ENCODE peak calls at places on chromosomes 5 and 9, in six cellular contexts. K is aorta, L is mammary epithelial cell, O is transverse colon, X is cardiac muscle cell, N is GM23248. I is an unnamed sample. For H3K4me1, the result is how much of the 10 kb centered on the place peaks cover.

GRCh38 chr5:40486437-40487270 is 193.1 kb upstream of the PTGER4 start:
- DNase-seq in K (no peak), N (no peak), L (peak), O (no peak), X (no peak), I (no peak)

GRCh38 chr9:87548159-87548558 is 50.5 kb downstream of the DAPK1 start:
- DNase-seq in X (no peak), K (no peak), O (no peak), N (no peak), L (no peak), I (no peak)

GRCh38 chr5:23977365-23977764 is 470.0 kb downstream of the PRDM9 start:
- DNase-seq in K (no peak), X (no peak), N (no peak), L (no peak), O (no peak), I (no peak)

GRCh38 chr5:90055831-90056328 is 353.7 kb downstream of the CETN3 start:
- DNase-seq in N (peak), L (peak), K (no peak), X (peak), O (no peak), I (no peak)

GRCh38 chr5:40882291-40882690 is 27.0 kb upstream of the C7 start:
- DNase-seq in O (no peak), K (no peak), X (no peak), L (no peak), N (no peak), I (no peak)

GRCh38 chr9:98801969-98802371 is 5.5 kb upstream of the GALNT12 start:
- DNase-seq in O (no peak), X (no peak), L (peak), N (peak), K (no peak), I (no peak)

GRCh38 chr5:90297045-90297764 is 112.4 kb downstream of the CETN3 start:
- DNase-seq in L (no peak), X (no peak), O (no peak), N (no peak), K (no peak), I (no peak)

GRCh38 chr5:170985486-170985885 is 123.7 kb downstream of the RANBP17 start:
- DNase-seq in O (no peak), L (no peak), N (peak), K (no peak), X (no peak), I (no peak)

GRCh38 chr5:57174128-57174849 is 430 bp downstream of the GPBP1 start:
- DNase-seq in K (no peak), N (peak), L (peak), O (peak), X (peak), I (peak)

GRCh38 chr5:138179277-138179857 is 455 bp downstream of the KIF20A start:
- DNase-seq in L (peak), K (no peak), N (peak), X (no peak), O (no peak), I (no peak)

GRCh38 chr9:131094622-131095021 is 1.7 kb upstream of the AIF1L start:
- DNase-seq in O (no peak), L (no peak), K (no peak), X (peak), N (peak), I (no peak)

DNA sequence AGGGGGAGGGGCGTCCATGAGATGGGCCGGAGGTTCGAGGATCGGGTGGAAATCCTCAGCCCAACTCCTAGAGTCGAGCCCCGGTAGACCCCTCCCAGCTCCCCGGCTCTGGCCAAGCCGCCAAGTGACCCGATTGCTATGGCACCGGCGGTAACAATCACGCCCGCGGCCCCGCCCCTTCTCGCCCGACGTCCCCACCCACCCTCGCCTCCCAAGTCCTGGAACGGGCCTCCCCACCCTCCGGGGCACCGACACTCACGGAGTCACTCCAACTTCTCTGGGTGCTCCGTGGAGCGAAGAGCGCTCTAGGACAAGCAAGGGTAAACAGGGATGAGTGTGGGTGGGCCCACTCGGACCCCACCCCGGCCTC is at the start of gene SPACA9:
- DNase-seq in O (peak), L (peak), X (peak), K (peak), N (peak), I (peak)
- H3K4me1 ChIP-seq in O (under half), L (under half), X (under half), K (under half), N (under half), I (under half)

DNA sequence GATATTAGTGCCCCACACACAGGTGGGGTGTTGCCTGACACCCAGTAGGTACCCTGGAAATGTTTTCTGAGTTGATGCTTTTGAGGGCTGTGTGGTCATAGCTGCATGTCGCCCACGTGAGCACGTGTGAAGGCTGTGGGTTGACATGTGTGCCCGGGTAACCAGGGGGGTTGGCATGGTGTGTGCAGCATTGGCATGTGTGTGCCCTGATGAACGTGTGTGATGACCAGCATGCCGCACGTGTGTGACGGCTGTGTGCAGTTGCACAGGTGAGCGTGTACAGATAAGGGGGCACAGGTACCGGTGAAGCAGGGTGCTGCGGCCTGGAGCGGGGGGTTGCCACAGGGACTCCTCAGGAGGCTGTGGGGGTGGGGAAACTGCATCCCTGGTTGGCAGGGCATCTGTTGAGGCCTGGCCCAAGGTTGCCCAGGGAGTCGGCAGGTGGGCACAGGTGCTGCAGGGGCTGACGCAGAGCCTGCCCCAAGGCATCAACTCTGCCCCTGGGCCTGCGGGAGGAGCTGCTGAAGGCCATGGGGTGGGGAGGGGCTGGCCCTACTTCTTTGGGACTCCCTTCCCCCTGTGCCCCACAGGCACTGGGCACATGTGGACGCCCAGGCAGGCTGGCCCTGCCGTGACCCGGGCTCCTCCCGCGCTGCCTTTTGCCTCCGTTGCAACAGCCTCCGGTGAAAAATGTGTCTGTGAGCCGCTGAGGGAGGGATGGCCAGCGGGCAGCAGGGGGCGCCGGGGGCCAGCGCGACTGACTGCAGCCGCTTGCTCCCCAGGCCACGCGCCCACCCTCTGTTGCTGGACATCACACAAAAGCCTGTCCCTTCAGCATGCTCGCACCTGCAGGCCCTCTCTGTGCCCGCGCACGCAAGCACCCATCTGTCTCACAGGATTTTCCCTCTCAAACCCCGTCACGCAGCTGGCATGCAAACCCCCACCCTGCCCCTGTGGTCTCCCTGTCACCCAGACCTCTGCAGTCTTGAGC is 2.2 kb downstream of the UNC5A start:
- DNase-seq in O (no peak), N (peak), K (no peak), L (no peak), X (peak), I (no peak)
- H3K4me3 ChIP-seq in O (no peak), N (no peak), K (no peak), L (no peak), X (no peak), I (no peak)

DNA sequence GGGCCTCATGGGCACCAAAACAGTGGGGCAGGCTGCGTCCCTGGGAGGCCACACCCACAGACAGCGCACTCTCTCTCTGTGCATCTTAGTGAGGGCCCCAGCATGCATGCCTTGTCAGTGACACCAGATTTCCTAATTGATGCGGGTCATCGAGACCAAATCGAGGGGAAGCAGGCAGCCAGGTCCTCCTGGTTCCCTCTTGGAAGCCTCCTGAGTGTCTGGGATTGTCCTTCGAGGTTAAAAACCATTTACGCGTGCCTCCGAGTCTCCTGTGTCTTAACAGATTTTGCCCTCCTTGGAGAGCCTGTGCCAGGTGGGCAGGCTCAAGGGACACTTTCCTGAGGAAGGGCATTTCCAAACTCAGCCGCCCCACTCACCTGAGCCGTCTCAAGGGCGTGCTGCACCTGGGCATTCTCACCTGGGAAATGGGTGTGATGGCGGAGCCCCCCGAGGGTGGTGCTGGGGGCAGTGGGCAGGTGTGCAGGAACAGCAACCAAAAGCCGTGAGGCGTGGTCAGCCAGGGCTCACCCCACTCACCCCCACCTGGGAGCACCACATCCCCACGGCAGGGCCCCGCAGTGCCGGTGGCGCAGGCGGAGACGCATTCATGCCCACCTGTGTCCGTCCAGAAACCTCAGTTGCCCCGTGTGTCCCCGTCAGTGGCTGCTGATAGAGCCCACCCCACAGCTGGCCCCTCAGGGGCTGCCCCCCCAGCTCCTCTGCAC is 2.7 kb downstream of the SLC6A19 start:
- DNase-seq in L (no peak), O (no peak), K (peak), N (no peak), X (no peak), I (no peak)
- H3K4me1 ChIP-seq in L (under half), O (under half), K (under half), N (under half), X (under half), I (under half)

GRCh38 chr5:16740476-16740875 is 123.7 kb upstream of the RETREG1 start:
- DNase-seq in L (no peak), O (no peak), N (no peak), X (peak), K (no peak), I (no peak)
- H3K4me3 ChIP-seq in L (no peak), O (no peak), N (no peak), X (no peak), K (no peak), I (no peak)

DNA sequence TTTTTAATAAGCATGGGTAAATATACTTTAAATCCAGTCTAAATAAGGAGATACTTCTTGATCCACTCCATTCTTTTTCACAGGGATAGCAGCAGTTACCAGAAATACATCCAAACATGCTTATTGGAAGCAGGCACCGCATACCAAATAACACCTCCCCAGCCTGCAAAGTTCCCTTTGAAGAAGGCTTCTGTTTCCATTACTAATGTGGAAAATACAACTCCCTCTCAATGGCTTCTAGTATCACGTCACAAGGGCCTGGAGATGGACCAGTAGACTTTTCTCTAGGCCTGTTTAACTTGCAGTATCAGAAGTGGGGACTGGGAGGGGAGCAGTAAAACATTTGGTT is 20.8 kb downstream of the TMEM245 start:
- DNase-seq in X (no peak), N (peak), L (no peak), O (no peak), K (no peak), I (no peak)
- H3K4me1 ChIP-seq in X (under half), N (under half), L (under half), O (under half), K (under half), I (half or more)

GRCh38 chr5:134445841-134446818 is 34.4 kb upstream of the CDKN2AIPNL start:
- DNase-seq in X (no peak), N (no peak), K (no peak), O (no peak), L (no peak), I (no peak)
- H3K4me3 ChIP-seq in X (no peak), N (no peak), K (no peak), O (no peak), L (no peak), I (no peak)

I was measured in stomach.